ENCODE peak calls at places on chromosomes 16 and 17, in nine cellular contexts. Q is stomach, S is fibroblast of lung, D is lower lobe of right lung, M is transverse colon, V is heart left ventricle, C is lung, L is kidney epithelial cell, I is GM23248. Y is an unnamed sample. For H3K36me3, the result is how much of the 10 kb centered on the place peaks cover.

GRCh38 chr17:55456307-55457240 is 34.9 kb upstream of the MMD start:
- DNase-seq in S (no peak), L (no peak), V (no peak), D (no peak), Q (no peak), C (no peak), I (peak), M (no peak), Y (peak)

GRCh38 chr17:64209983-64210382 is 53.1 kb downstream of the TEX2 start:
- DNase-seq in V (no peak), M (no peak), S (peak), D (no peak), I (no peak), C (no peak), L (no peak), Q (no peak), Y (no peak)

GRCh38 chr17:19771971-19772630 is 24.0 kb upstream of the ALDH3A1 start:
- DNase-seq in V (no peak), C (no peak), D (no peak), Q (no peak), S (no peak), M (no peak), L (no peak), I (no peak), Y (no peak)

GRCh38 chr17:75832652-75833400 is 11.4 kb downstream of the UNC13D start:
- DNase-seq in Q (no peak), D (no peak), S (no peak), V (no peak), M (no peak), I (no peak), C (no peak), L (no peak), Y (no peak)

GRCh38 chr17:44898768-44899073 is 524 bp downstream of the EFTUD2 start:
- DNase-seq in V (no peak), I (peak), D (peak), S (peak), C (no peak), Q (no peak), L (no peak), M (no peak), Y (peak)

GRCh38 chr17:37067555-37068111 is 118.9 kb downstream of the AATF start:
- DNase-seq in L (peak), S (peak), D (no peak), M (peak), Q (peak), I (peak), C (peak), V (no peak), Y (peak)

GRCh38 chr17:16491703-16492612 is at the start of gene LRRC75A:
- DNase-seq in I (peak), D (peak), S (peak), C (no peak), M (peak), L (no peak), Q (peak), V (peak), Y (peak)

GRCh38 chr16:8893426-8893825 is 11.3 kb downstream of the LITAFD start:
- DNase-seq in V (no peak), L (no peak), C (no peak), Q (no peak), D (peak), S (no peak), I (no peak), M (no peak), Y (no peak)

GRCh38 chr16:8967437-8967821 is 3.7 kb upstream of the USP7 start:
- DNase-seq in I (no peak), Q (no peak), S (no peak), D (no peak), M (no peak), C (no peak), V (no peak), L (no peak), Y (no peak)

GRCh38 chr17:67733371-67733770 is 15.6 kb downstream of the NOL11 start:
- DNase-seq in I (no peak), S (no peak), M (no peak), C (no peak), Q (no peak), L (no peak), V (no peak), D (no peak), Y (no peak)

GRCh38 chr17:40437095-40437732 is 6.0 kb upstream of the IGFBP4 start:
- DNase-seq in C (no peak), V (no peak), L (no peak), Q (no peak), I (no peak), D (no peak), S (no peak), M (no peak), Y (no peak)

GRCh38 chr17:65678534-65678933 is 117.1 kb upstream of the AXIN2 start:
- DNase-seq in L (no peak), D (no peak), S (no peak), M (no peak), Q (no peak), I (peak), V (no peak), C (no peak), Y (no peak)

GRCh38 chr17:73657473-73658116 is 13.3 kb upstream of the SDK2 start:
- DNase-seq in M (peak), C (peak), V (peak), S (peak), Q (peak), L (no peak), I (peak), D (peak), Y (peak)

GRCh38 chr16:29974291-29975133 is 844 bp downstream of the TAOK2 start:
- DNase-seq in M (peak), C (no peak), Q (no peak), D (peak), S (peak), V (peak), I (peak), L (no peak), Y (peak)

GRCh38 chr17:2906907-2907306 is 110.7 kb downstream of the RAP1GAP2 start:
- DNase-seq in I (no peak), S (no peak), V (no peak), L (no peak), D (no peak), C (no peak), M (no peak), Q (no peak), Y (no peak)

GRCh38 chr16:66588981-66589713 is 9.9 kb downstream of the CMTM2 start:
- DNase-seq in Q (peak), D (peak), M (peak), S (no peak), L (no peak), I (peak), V (peak), C (peak), Y (peak)

GRCh38 chr16:11743308-11744074 is 834 bp upstream of the TXNDC11 start:
- DNase-seq in Q (peak), C (peak), M (peak), L (no peak), V (peak), S (peak), D (peak), I (peak), Y (peak)

GRCh38 chr16:73057369-73058210 is 9.7 kb upstream of the ZFHX3 start:
- DNase-seq in V (peak), I (peak), S (peak), L (no peak), C (no peak), M (no peak), Q (no peak), D (peak), Y (no peak)

GRCh38 chr16:4660454-4661007 is 32.8 kb upstream of the NUDT16L1 start:
- DNase-seq in V (peak), L (peak), M (peak), Q (peak), D (peak), S (peak), C (peak), I (peak), Y (no peak)

GRCh38 chr17:50779747-50780363 is 12.5 kb upstream of the ANKRD40CL start:
- DNase-seq in C (no peak), S (no peak), I (no peak), D (no peak), V (no peak), L (no peak), Q (no peak), M (no peak), Y (no peak)

GRCh38 chr16:10770907-10771306 is 27.3 kb downstream of the NUBP1 start:
- DNase-seq in S (no peak), D (no peak), L (no peak), C (no peak), M (no peak), I (no peak), V (no peak), Q (no peak), Y (no peak)

GRCh38 chr16:11312718-11313492 is 31.8 kb upstream of the PRM1 start:
- DNase-seq in V (no peak), M (peak), Q (peak), L (no peak), S (peak), C (peak), D (no peak), I (peak), Y (peak)

GRCh38 chr16:50742521-50743150 is 750 bp downstream of the CYLD start:
- DNase-seq in S (peak), C (no peak), I (peak), M (peak), Q (no peak), L (no peak), V (peak), D (peak), Y (peak)

GRCh38 chr16:58109330-58109729 is 19.9 kb downstream of the CFAP20 start:
- DNase-seq in M (no peak), S (no peak), L (no peak), D (no peak), V (no peak), Q (no peak), I (no peak), C (no peak), Y (no peak)

GRCh38 chr17:2059125-2059836 is 4.4 kb downstream of the HIC1 start:
- DNase-seq in V (peak), L (no peak), C (no peak), S (no peak), Q (no peak), M (no peak), I (no peak), D (peak), Y (no peak)

GRCh38 chr17:79987187-79987889 is 48.3 kb downstream of the TBC1D16 start:
- DNase-seq in I (peak), S (peak), V (no peak), L (no peak), D (peak), Q (no peak), M (no peak), C (no peak), Y (peak)

GRCh38 chr17:79988163-79988971 is 47.3 kb downstream of the TBC1D16 start:
- DNase-seq in S (peak), C (no peak), D (peak), V (no peak), M (peak), L (peak), I (peak), Q (peak), Y (peak)

GRCh38 chr17:79989106-79989835 is 46.4 kb downstream of the TBC1D16 start:
- DNase-seq in M (no peak), Q (no peak), C (no peak), D (no peak), V (no peak), S (no peak), L (no peak), I (no peak), Y (no peak)

GRCh38 chr17:79986441-79987186 is 49.1 kb downstream of the TBC1D16 start:
- DNase-seq in Q (no peak), M (no peak), S (peak), D (peak), C (no peak), V (no peak), L (no peak), I (no peak), Y (no peak)

DNA sequence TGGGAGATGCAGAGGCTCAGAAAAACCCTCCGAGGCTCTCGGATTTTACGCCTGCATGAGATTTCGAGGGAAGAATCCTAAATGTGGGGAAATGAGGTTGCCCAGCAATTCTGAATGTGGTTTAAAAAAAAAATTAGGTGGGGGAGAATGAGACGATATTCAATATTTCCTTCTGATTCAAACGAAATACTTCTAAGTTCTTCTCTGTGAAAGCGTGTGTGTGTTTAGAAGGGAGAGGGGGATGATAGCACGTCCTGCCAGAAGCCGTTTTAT is 47.8 kb downstream of the TBC1D16 start:
- DNase-seq in L (no peak), Q (no peak), V (no peak), I (peak), C (no peak), D (no peak), S (no peak), M (no peak), Y (no peak)
- H3K4me3 ChIP-seq in L (no peak), Q (no peak), V (no peak), I (peak), C (no peak), D (no peak), S (peak), M (no peak), Y (peak)

GRCh38 chr17:78831688-78832540 is 8.7 kb downstream of the USP36 start:
- DNase-seq in M (no peak), L (no peak), S (no peak), C (no peak), Q (no peak), V (no peak), D (peak), I (no peak), Y (no peak)
- H3K36me3 ChIP-seq in M (half or more), L (under half), S (under half), C (under half), Q (half or more), V (half or more), D (half or more), I (half or more), Y (half or more)

DNA sequence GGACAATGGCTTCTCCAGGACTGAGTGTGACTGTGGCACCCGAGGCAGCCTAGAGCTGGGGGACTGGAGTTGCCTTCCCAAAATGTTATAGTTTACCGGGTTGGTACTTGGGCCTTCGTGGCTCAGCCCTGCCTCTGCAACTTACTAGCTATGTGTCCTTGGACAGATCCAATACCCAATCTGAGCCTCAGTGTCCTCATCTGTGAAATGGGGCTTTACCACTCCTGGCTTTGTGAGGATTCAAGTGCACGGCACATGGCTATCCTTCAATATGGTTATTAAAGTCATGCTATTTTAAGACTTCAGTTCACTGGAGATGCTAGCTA is 9.6 kb downstream of the IRX5 start:
- DNase-seq in Q (no peak), V (no peak), S (no peak), M (no peak), I (no peak), L (no peak), D (no peak), C (no peak), Y (no peak)
- H3K4me3 ChIP-seq in Q (no peak), V (no peak), S (no peak), M (no peak), I (no peak), L (no peak), D (no peak), C (no peak), Y (no peak)

GRCh38 chr16:67853670-67854069 is 6.2 kb upstream of the CENPT start:
- DNase-seq in S (no peak), V (no peak), Q (no peak), D (no peak), C (no peak), L (no peak), M (no peak), I (no peak), Y (no peak)
- H3K36me3 ChIP-seq in S (under half), V (under half), Q (under half), D (under half), C (under half), L (under half), M (under half), I (under half), Y (under half)

GRCh38 chr17:5693821-5694220 is 109.5 kb upstream of the NLRP1 start:
- DNase-seq in D (no peak), S (no peak), V (no peak), L (no peak), I (no peak), Q (no peak), C (no peak), M (no peak), Y (no peak)

GRCh38 chr17:5699789-5700188 is 115.5 kb upstream of the NLRP1 start:
- DNase-seq in C (no peak), V (no peak), L (no peak), Q (no peak), I (no peak), D (no peak), M (no peak), S (no peak), Y (no peak)

GRCh38 chr17:5698959-5699358 is 114.7 kb upstream of the NLRP1 start:
- DNase-seq in C (no peak), S (no peak), V (no peak), D (no peak), Q (no peak), I (no peak), M (no peak), L (no peak), Y (no peak)

GRCh38 chr17:5694507-5694906 is 110.2 kb upstream of the NLRP1 start:
- DNase-seq in C (no peak), S (no peak), D (no peak), Q (no peak), M (no peak), V (no peak), L (no peak), I (no peak), Y (peak)

DNA sequence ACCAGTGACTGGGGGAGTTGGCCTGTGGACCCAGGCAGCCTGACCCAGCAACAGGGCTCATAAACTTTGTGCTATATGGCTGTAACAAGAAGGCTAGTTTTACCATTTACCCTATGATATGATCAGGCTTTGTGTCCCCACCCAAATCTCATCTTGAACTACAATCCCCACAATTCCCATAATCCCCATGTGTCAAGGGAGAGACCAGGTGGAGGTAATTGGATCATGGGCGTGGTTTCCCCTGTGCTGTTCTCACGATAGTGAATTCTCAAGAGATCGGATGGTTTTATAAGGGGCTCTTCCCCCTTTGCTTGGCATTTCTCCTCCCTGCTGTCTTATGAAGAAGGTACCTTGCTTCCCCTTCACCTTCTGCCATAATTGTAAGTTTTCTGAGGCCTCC is 111.2 kb upstream of the NLRP1 start:
- DNase-seq in I (no peak), L (no peak), D (no peak), S (no peak), Q (no peak), C (no peak), V (no peak), M (no peak), Y (no peak)
- H3K4me3 ChIP-seq in I (no peak), L (no peak), D (no peak), S (no peak), Q (no peak), C (no peak), V (no peak), M (no peak), Y (no peak)

DNA sequence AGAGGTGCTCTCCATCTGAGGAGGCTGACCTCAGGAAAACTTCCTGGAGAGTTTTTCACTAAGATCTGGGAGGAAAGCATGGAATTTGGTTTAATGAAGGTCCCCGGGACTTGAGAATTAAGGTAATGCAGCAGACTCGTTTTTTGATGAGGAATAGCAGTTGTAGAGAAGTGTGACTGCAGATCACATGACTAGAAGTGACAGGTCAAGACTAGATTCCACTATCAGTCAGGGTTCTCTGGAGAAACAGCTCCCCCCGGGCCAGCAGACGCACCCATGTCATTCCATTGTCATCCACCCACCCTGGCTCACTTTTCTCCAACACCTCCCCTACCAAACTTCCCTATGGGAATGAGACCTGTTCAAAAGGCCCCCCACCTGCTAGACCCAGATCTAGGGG is 1.9 kb upstream of the DHRS13 start:
- DNase-seq in C (no peak), I (no peak), D (no peak), M (no peak), L (no peak), S (no peak), V (no peak), Q (no peak), Y (no peak)
- H3K36me3 ChIP-seq in C (under half), I (under half), D (under half), M (under half), L (under half), S (under half), V (under half), Q (under half), Y (under half)

DNA sequence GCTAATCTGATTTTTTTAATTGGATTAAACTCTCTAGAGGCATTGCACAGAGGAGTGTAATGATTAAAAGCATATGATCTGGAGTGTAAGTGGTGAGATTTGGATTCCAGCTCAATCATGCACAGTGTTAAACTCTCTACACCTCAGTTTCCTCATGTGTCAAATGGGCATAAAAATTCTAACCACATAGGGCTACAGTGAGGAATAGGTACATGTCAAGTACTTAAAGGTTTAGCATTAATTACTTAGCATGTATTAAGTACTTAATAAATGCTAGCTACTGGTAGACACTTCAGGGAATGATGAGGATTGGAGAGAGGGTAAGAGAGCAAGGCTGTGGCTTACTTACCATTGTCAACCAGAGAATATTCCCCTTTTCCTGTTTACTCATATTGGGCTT is 17.1 kb downstream of the ERI2 start:
- DNase-seq in C (no peak), V (no peak), M (no peak), I (no peak), L (no peak), S (no peak), D (no peak), Q (no peak), Y (no peak)
- H3K4me3 ChIP-seq in C (no peak), V (no peak), M (no peak), I (no peak), L (no peak), S (no peak), D (no peak), Q (no peak), Y (no peak)

Y was measured in PC-3.